ENCODE peak calls at places on chromosomes 13 and 19, in eight cellular contexts. P is progenitor cell of endocrine pancreas; O is pons; X is left lung; L is EL; Q is AG10803; W is naive thymus-derived CD8-positive, alpha-beta T cell; K is HEK293T. I is an unnamed sample.

GRCh38 chr13:113768018-113768905 is 9.2 kb downstream of the TMEM255B start:
- DNase-seq in X (no peak), P (no peak), O (no peak), Q (no peak), W (no peak), L (no peak), K (no peak), I (no peak)

GRCh38 chr13:36891752-36892151 is 28.3 kb downstream of the SMAD9 start:
- DNase-seq in O (no peak), W (no peak), L (peak; percentile 12), X (no peak), K (no peak), Q (peak; percentile 90), P (no peak), I (no peak)

GRCh38 chr13:30119476-30119875 is 187.9 kb downstream of the KATNAL1 start:
- DNase-seq in K (no peak), Q (peak; percentile 94), P (no peak), L (peak; percentile 94), X (no peak), W (no peak), O (no peak), I (no peak)

GRCh38 chr13:105579821-105580707 is 955.4 kb downstream of the EFNB2 start:
- DNase-seq in P (no peak), X (no peak), K (no peak), L (no peak), O (no peak), Q (no peak), W (no peak), I (no peak)

GRCh38 chr13:30463820-30464495 is 1.8 kb downstream of the HMGB1 start:
- DNase-seq in W (peak; percentile 41), Q (peak; percentile 68), O (peak; percentile 75), L (peak; percentile 60), X (peak; percentile 87), K (no peak), P (no peak), I (peak; percentile 35)

GRCh38 chr19:7069904-7070226 is 362 bp downstream of the ZNF557 start:
- DNase-seq in L (no peak), O (peak; percentile 8), W (no peak), K (no peak), P (no peak), X (no peak), Q (peak; percentile 10), I (no peak)

GRCh38 chr19:45976180-45976579 is 2.5 kb upstream of the NOVA2 start:
- DNase-seq in W (no peak), K (no peak), O (peak; percentile 0), L (no peak), P (no peak), X (peak; percentile 43), Q (no peak), I (no peak)

GRCh38 chr13:47484564-47484963 is 516.5 kb downstream of the SUCLA2 start:
- DNase-seq in W (no peak), Q (peak; percentile 91), P (no peak), L (peak; percentile 72), O (no peak), X (no peak), K (no peak), I (no peak)

GRCh38 chr13:34430294-34430693 is 511.8 kb upstream of the NBEA start:
- DNase-seq in O (no peak), P (no peak), X (no peak), W (no peak), K (no peak), Q (peak; percentile 83), L (no peak), I (no peak)